ENCODE peak calls at places on chromosomes 11 and 22, in nine cellular contexts. Q is astrocyte of the spinal cord, P is GM13977, C is AG04450, O is MCF 10A, G is A549, L is BE2C, D is left ventricle myocardium inferior, F is foreskin fibroblast. B is an unnamed sample.

GRCh38 chr11:72350752-72351151 is 83.6 kb downstream of the CLPB start:
- DNase-seq in L (no peak), Q (no peak), F (no peak), G (no peak), O (no peak), P (no peak), C (no peak), D (no peak), B (no peak)

GRCh38 chr11:2887526-2888195 is 2.1 kb upstream of the CDKN1C start:
- DNase-seq in F (no peak), O (no peak), P (no peak), Q (no peak), L (no peak), D (no peak), G (no peak), C (no peak), B (no peak)

GRCh38 chr22:49084203-49084602 is 743.5 kb downstream of the BRD1 start:
- DNase-seq in Q (no peak), L (no peak), O (no peak), D (no peak), F (no peak), C (no peak), P (no peak), G (no peak), B (no peak)

GRCh38 chr11:88604255-88604654 is 266.7 kb upstream of the CTSC start:
- DNase-seq in L (no peak), P (no peak), G (no peak), Q (peak), O (peak), D (no peak), C (peak), F (peak), B (no peak)

GRCh38 chr11:130088909-130089668 is 19.4 kb downstream of the APLP2 start:
- DNase-seq in D (no peak), C (no peak), G (no peak), O (peak), P (no peak), F (no peak), Q (no peak), L (no peak), B (no peak)

GRCh38 chr22:25113316-25113721 is 86.3 kb upstream of the CRYBB3 start:
- DNase-seq in C (no peak), Q (no peak), D (no peak), O (no peak), F (no peak), L (no peak), P (no peak), G (no peak), B (no peak)

GRCh38 chr11:111067994-111068393 is 177.5 kb upstream of the POU2AF2 start:
- DNase-seq in O (no peak), L (no peak), D (no peak), Q (no peak), C (no peak), G (no peak), F (no peak), P (no peak), B (no peak)

GRCh38 chr22:46775789-46776485 is 13.5 kb downstream of the TBC1D22A start:
- DNase-seq in D (no peak), L (no peak), O (no peak), Q (no peak), P (no peak), G (no peak), C (no peak), F (no peak), B (no peak)

GRCh38 chr11:129846508-129847335 is 31.1 kb downstream of the TMEM45B start:
- DNase-seq in F (peak), Q (peak), P (no peak), L (no peak), D (no peak), C (peak), G (no peak), O (peak), B (no peak)

GRCh38 chr11:1480191-1480554 is 6.4 kb downstream of the MOB2 start:
- DNase-seq in C (no peak), Q (no peak), L (peak), P (no peak), F (no peak), G (no peak), O (no peak), D (no peak), B (no peak)

GRCh38 chr11:90803781-90804180 is 580.9 kb upstream of the CHORDC1 start:
- DNase-seq in D (no peak), C (no peak), L (no peak), P (no peak), F (no peak), G (no peak), Q (no peak), O (peak), B (no peak)

GRCh38 chr11:128891410-128891861 is 280 bp downstream of the KCNJ5 start:
- DNase-seq in P (no peak), D (no peak), O (no peak), F (no peak), Q (no peak), L (no peak), C (no peak), G (no peak), B (peak)

DNA sequence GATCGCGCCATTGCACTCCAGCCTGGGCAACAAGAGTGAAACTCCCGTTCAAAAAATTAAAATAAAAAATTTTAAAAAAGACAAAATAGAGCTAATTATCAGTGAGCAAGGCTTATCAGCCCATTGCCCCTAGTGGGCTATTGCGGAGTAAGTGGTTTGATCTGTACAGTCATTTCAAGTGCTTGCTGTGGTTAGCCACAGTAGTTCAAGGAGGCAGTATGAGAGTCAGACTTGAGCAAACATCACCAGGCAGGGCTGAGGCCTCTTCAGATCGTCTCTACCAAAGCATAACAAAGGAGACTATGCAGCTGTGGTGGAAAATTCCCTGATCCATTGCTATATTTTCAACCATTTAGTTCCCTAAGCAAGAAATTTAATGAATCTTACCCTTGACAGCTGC is 4.3 kb upstream of the SBF2 start:
- DNase-seq in C (peak), F (peak), D (no peak), O (no peak), P (peak), L (no peak), Q (peak), G (no peak), B (no peak)
- TF ChIP-seq CTCF in C (peak), F (peak), D (no peak), O (no peak), P (peak), L (no peak), Q (peak), G (no peak), B (no peak)

DNA sequence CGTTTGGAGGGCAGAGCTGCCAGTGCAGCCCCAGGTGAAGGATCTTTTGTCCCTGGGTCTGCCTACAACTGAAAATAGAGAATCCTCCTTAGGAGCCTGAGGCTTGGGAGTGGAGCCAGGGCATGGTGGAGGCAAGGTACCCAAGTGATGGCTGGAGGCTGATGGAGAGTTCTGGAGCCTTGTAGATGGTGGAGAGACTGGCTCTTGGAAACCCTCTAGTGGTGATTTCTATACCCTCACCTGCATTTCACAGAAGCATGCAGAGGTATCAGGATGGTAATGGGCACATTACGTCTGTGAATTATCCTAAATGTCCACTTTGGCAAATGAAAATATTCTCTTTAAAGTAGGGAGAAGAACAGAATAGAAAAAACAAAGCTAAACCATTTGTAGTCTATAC is 44.4 kb downstream of the INSC start:
- DNase-seq in O (peak), C (no peak), P (peak), Q (peak), G (peak), D (no peak), L (no peak), F (peak), B (no peak)
- TF ChIP-seq CTCF in O (peak), C (peak), P (peak), Q (peak), G (peak), D (peak), L (peak), F (peak), B (peak)

GRCh38 chr22:43110444-43110926 is at the start of gene BIK:
- DNase-seq in D (peak), L (peak), O (peak), F (no peak), C (no peak), G (no peak), Q (no peak), P (peak), B (peak)
- TF ChIP-seq CTCF in D (peak), L (peak), O (no peak), F (peak), C (peak), G (no peak), Q (peak), P (peak), B (no peak)

GRCh38 chr11:75328426-75329277 is 22.8 kb downstream of the ARRB1 start:
- DNase-seq in P (peak), Q (peak), L (peak), D (peak), F (peak), O (peak), C (no peak), G (peak), B (peak)
- TF ChIP-seq CTCF in P (peak), Q (peak), L (peak), D (peak), F (peak), O (peak), C (peak), G (peak), B (peak)

DNA sequence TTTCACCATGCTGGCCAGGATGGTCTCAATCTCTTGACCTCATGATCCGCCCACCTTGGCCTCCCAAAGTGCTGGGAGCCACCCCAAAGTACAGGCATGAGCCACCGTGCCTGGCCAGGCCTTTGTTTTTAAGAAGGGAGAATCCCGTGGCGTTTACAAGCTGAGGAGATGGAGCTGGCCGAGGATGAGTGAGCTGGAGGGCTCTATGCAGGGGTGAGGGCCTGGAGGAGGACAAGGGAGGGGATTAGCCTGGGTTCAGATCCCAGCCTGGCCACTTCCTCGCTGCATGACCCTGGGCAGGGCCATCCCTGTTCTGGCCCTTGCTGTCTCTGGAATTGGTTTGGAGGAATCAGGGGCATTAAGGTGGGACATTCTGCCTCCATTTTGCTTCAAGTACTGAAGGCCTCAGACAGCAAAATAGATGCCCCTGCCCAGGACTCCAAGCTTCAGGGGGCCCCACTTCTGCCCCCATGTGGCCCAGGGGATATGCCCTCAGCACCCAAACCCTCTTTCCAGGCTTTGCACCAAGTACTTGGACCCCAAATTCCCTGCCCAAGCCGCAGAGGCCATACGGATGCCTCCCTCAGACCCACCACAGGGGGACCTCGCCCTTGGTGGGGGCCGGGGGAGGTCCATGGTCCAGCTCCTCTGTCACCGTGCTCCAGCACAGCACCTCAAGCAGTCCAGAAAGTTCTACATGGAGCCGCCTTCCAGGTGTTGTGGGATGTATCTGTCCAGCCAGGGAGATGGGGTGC is 12.1 kb upstream of the LRP5 start:
- DNase-seq in O (no peak), C (no peak), D (no peak), Q (no peak), L (no peak), F (no peak), P (no peak), G (no peak), B (no peak)
- TF ChIP-seq CTCF in O (no peak), C (no peak), D (no peak), Q (no peak), L (no peak), F (no peak), P (no peak), G (no peak), B (no peak)

GRCh38 chr22:22810018-22810427 is 77.6 kb upstream of the IGLL5 start:
- DNase-seq in C (no peak), L (peak), P (peak), O (peak), G (peak), D (peak), Q (no peak), F (no peak), B (peak)
- TF ChIP-seq CTCF in C (peak), L (peak), P (peak), O (peak), G (peak), D (peak), Q (no peak), F (peak), B (peak)